ENCODE peak calls at places on chromosomes 5 and 9, in ten cellular contexts. P, Q, Z, N, O, L, I, U, D and A are unnamed samples.

GRCh38 chr5:59791131-59791485 is 102.4 kb downstream of the PDE4D start:
- DNase-seq in P (no peak), Q (no peak), Z (no peak), N (no peak), O (no peak), L (no peak), I (no peak), U (no peak), D (no peak), A (no peak)

GRCh38 chr5:76958976-76959767 is 6.3 kb downstream of the CRHBP start:
- DNase-seq in P (no peak), Q (peak; percentile 69), Z (no peak), N (no peak), O (peak; percentile 65), L (no peak), I (no peak), U (no peak), D (no peak), A (no peak)

GRCh38 chr9:96218821-96219614 is 83.0 kb downstream of the HSD17B3 start:
- DNase-seq in P (no peak), Q (peak; percentile 24), Z (no peak), N (no peak), O (no peak), L (no peak), I (peak; percentile 42), U (no peak), D (no peak), A (no peak)

GRCh38 chr5:72141440-72142271 is 34.4 kb downstream of the MAP1B start:
- DNase-seq in P (no peak), Q (peak; percentile 97), Z (no peak), N (no peak), O (no peak), L (no peak), I (no peak), U (no peak), D (no peak), A (no peak)

GRCh38 chr5:173550641-173551040 is 65.8 kb downstream of the BOD1 start:
- DNase-seq in P (no peak), Q (no peak), Z (no peak), N (no peak), O (no peak), L (no peak), I (no peak), U (no peak), D (no peak), A (no peak)

GRCh38 chr5:73770601-73771025 is 144.6 kb downstream of the ARHGEF28 start:
- DNase-seq in P (no peak), Q (no peak), Z (no peak), N (no peak), O (no peak), L (no peak), I (no peak), U (no peak), D (no peak), A (no peak)

GRCh38 chr5:149423287-149424268 is 44.5 kb upstream of the IL17B start:
- DNase-seq in P (no peak), Q (no peak), Z (no peak), N (no peak), O (no peak), L (no peak), I (no peak), U (no peak), D (no peak), A (no peak)

GRCh38 chr5:159448-160172 is 31.7 kb upstream of the LRRC14B start:
- DNase-seq in P (no peak), Q (peak; percentile 84), Z (no peak), N (no peak), O (no peak), L (no peak), I (no peak), U (no peak), D (no peak), A (no peak)

GRCh38 chr9:126952180-126952960 is 37.8 kb downstream of the RALGPS1 start:
- DNase-seq in P (no peak), Q (no peak), Z (no peak), N (no peak), O (no peak), L (no peak), I (no peak), U (no peak), D (no peak), A (no peak)

GRCh38 chr5:86665984-86666760 is 48.4 kb downstream of the COX7C start:
- DNase-seq in P (peak; percentile 71), Q (no peak), Z (no peak), N (no peak), O (no peak), L (no peak), I (no peak), U (no peak), D (no peak), A (no peak)

GRCh38 chr5:138653502-138653901 is 78.3 kb upstream of the HSPA9 start:
- DNase-seq in P (no peak), Q (peak; percentile 42), Z (no peak), N (no peak), O (peak; percentile 9), L (no peak), I (no peak), U (peak; percentile 46), D (peak; percentile 74), A (no peak)

GRCh38 chr5:173890195-173890951 is 2.2 kb downstream of the CPEB4 start:
- DNase-seq in P (peak; percentile 61), Q (peak; percentile 31), Z (no peak), N (no peak), O (peak; percentile 65), L (peak; percentile 55), I (no peak), U (no peak), D (peak; percentile 88), A (peak; percentile 39)

GRCh38 chr5:129541648-129542251 is 81.7 kb downstream of the ADAMTS19 start:
- DNase-seq in P (no peak), Q (no peak), Z (no peak), N (no peak), O (peak; percentile 12), L (no peak), I (peak; percentile 33), U (peak; percentile 9), D (no peak), A (no peak)

GRCh38 chr5:135993894-135994514 is 34.8 kb upstream of the TGFBI start:
- DNase-seq in P (no peak), Q (peak; percentile 72), Z (no peak), N (no peak), O (no peak), L (no peak), I (no peak), U (no peak), D (no peak), A (no peak)

GRCh38 chr5:154044099-154044498 is 5.3 kb downstream of the MFAP3 start:
- DNase-seq in P (no peak), Q (no peak), Z (no peak), N (no peak), O (no peak), L (no peak), I (no peak), U (no peak), D (no peak), A (no peak)

GRCh38 chr5:157306690-157307089 is 40.8 kb downstream of the CYFIP2 start:
- DNase-seq in P (peak; percentile 75), Q (no peak), Z (peak; percentile 26), N (no peak), O (no peak), L (no peak), I (no peak), U (no peak), D (no peak), A (no peak)

GRCh38 chr9:36802171-36802920 is 229.7 kb downstream of the MELK start:
- DNase-seq in P (no peak), Q (peak; percentile 59), Z (no peak), N (no peak), O (no peak), L (no peak), I (no peak), U (no peak), D (peak; percentile 91), A (peak; percentile 55)

GRCh38 chr5:68171101-68171558 is 44.4 kb upstream of the PIK3R1 start:
- DNase-seq in P (no peak), Q (no peak), Z (no peak), N (no peak), O (no peak), L (peak; percentile 37), I (no peak), U (no peak), D (peak; percentile 90), A (no peak)

GRCh38 chr5:145825751-145826180 is 9.4 kb downstream of the PRELID2 start:
- DNase-seq in P (no peak), Q (peak; percentile 49), Z (no peak), N (no peak), O (peak; percentile 71), L (no peak), I (peak; percentile 41), U (no peak), D (peak; percentile 41), A (peak; percentile 42)

GRCh38 chr5:67748165-67748690 is 467.3 kb upstream of the PIK3R1 start:
- DNase-seq in P (no peak), Q (peak; percentile 14), Z (no peak), N (no peak), O (no peak), L (no peak), I (peak; percentile 46), U (no peak), D (no peak), A (no peak)

GRCh38 chr9:28378236-28378635 is 805.0 kb upstream of the C9orf72 start:
- DNase-seq in P (no peak), Q (no peak), Z (no peak), N (no peak), O (no peak), L (no peak), I (no peak), U (no peak), D (no peak), A (no peak)

GRCh38 chr9:111102793-111103474 is 64.7 kb upstream of the LPAR1 start:
- DNase-seq in P (no peak), Q (no peak), Z (no peak), N (no peak), O (no peak), L (no peak), I (no peak), U (no peak), D (no peak), A (no peak)

GRCh38 chr5:146529984-146530383 is 14.0 kb upstream of the GPR151 start:
- DNase-seq in P (no peak), Q (no peak), Z (no peak), N (no peak), O (no peak), L (no peak), I (no peak), U (no peak), D (no peak), A (no peak)

GRCh38 chr5:181168595-181169118 is 21.3 kb downstream of the OR2V2 start:
- DNase-seq in P (no peak), Q (no peak), Z (no peak), N (no peak), O (no peak), L (no peak), I (no peak), U (no peak), D (no peak), A (no peak)

GRCh38 chr9:129946596-129946995 is 96.4 kb downstream of the FNBP1 start:
- DNase-seq in P (no peak), Q (no peak), Z (no peak), N (no peak), O (no peak), L (no peak), I (no peak), U (no peak), D (peak; percentile 39), A (no peak)

GRCh38 chr9:114588150-114588663 is 638 bp downstream of the ATP6V1G1 start:
- DNase-seq in P (no peak), Q (peak; percentile 17), Z (no peak), N (no peak), O (peak; percentile 59), L (no peak), I (no peak), U (no peak), D (no peak), A (no peak)

GRCh38 chr5:109645591-109646236 is 44.0 kb upstream of the MAN2A1 start:
- DNase-seq in P (no peak), Q (no peak), Z (no peak), N (no peak), O (no peak), L (no peak), I (peak; percentile 38), U (no peak), D (peak; percentile 73), A (peak; percentile 84)

GRCh38 chr9:125517577-125517976 is 189.4 kb downstream of the MAPKAP1 start:
- DNase-seq in P (no peak), Q (no peak), Z (no peak), N (no peak), O (no peak), L (no peak), I (no peak), U (no peak), D (no peak), A (no peak)